ENCODE peak calls at places on chromosome X, in seven cellular contexts. F, Z, P, Y, O, I and W are unnamed samples.

GRCh38 chrX:17680732-17681413 is 56.4 kb upstream of the SCML1 start:
- DNase-seq in F (no peak), Z (no peak), P (no peak), Y (no peak), O (no peak), I (no peak), W (no peak)

GRCh38 chrX:47244676-47245075 is 11.9 kb downstream of the USP11 start:
- DNase-seq in F (no peak), Z (no peak), P (no peak), Y (no peak), O (no peak), I (no peak), W (no peak)

GRCh38 chrX:36684053-36684452 is 324.1 kb upstream of the FAM47C start:
- DNase-seq in F (no peak), Z (no peak), P (no peak), Y (no peak), O (no peak), I (no peak), W (no peak)

GRCh38 chrX:151177141-151178027 is 1.0 kb downstream of the GPR50 start:
- DNase-seq in F (no peak), Z (no peak), P (no peak), Y (no peak), O (no peak), I (peak), W (peak)

GRCh38 chrX:2596050-2596449 is 95.0 kb upstream of the CD99 start:
- DNase-seq in F (no peak), Z (no peak), P (no peak), Y (no peak), O (no peak), I (no peak), W (no peak)

GRCh38 chrX:7133036-7133412 is 14.5 kb upstream of the STS start:
- DNase-seq in F (peak), Z (no peak), P (no peak), Y (no peak), O (no peak), I (peak), W (no peak)

GRCh38 chrX:109672239-109672638 is 47.3 kb upstream of the KCNE5 start:
- DNase-seq in F (no peak), Z (no peak), P (no peak), Y (no peak), O (no peak), I (no peak), W (no peak)

GRCh38 chrX:103398321-103398937 is 22.1 kb downstream of the BEX3 start:
- DNase-seq in F (no peak), Z (no peak), P (no peak), Y (peak), O (no peak), I (no peak), W (no peak)

GRCh38 chrX:76029385-76029784 is 143.5 kb upstream of the PBDC1 start:
- DNase-seq in F (no peak), Z (no peak), P (no peak), Y (no peak), O (no peak), I (no peak), W (no peak)

GRCh38 chrX:41808042-41808441 is 84.1 kb downstream of the GPR82 start:
- DNase-seq in F (no peak), Z (no peak), P (no peak), Y (no peak), O (no peak), I (no peak), W (no peak)